ENCODE peak calls at places on chromosomes 3 and 15, in ten cellular contexts. L, T, A, H, M, R, Z, U, P and X are unnamed samples.

GRCh38 chr15:69624816-69625215 is 172.2 kb downstream of the RPLP1 start:
- DNase-seq in L (no peak), H (no peak), M (no peak), A (no peak), R (peak; percentile 63), Z (no peak), P (no peak), T (peak; percentile 24), U (no peak), X (no peak)

GRCh38 chr3:167091186-167091585 is 288.9 kb downstream of the ZBBX start:
- DNase-seq in R (no peak), P (no peak), H (peak; percentile 96), Z (no peak), M (no peak), U (no peak), T (no peak), L (peak; percentile 52), A (no peak), X (peak; percentile 51)

GRCh38 chr15:48962662-48963523 is 826 bp downstream of the SHC4 start:
- DNase-seq in L (peak; percentile 61), U (peak; percentile 61), T (no peak), P (no peak), H (peak; percentile 70), M (no peak), Z (no peak), A (peak; percentile 18), R (peak; percentile 85), X (peak; percentile 49)

GRCh38 chr15:97189152-97189551 is 771.4 kb upstream of the ARRDC4 start:
- DNase-seq in R (no peak), A (no peak), T (no peak), M (no peak), U (no peak), Z (no peak), P (peak; percentile 16), L (peak; percentile 58), H (no peak), X (no peak)

GRCh38 chr3:65479967-65480366 is 558.8 kb downstream of the MAGI1 start:
- DNase-seq in P (no peak), R (no peak), T (no peak), L (no peak), A (peak; percentile 24), H (no peak), Z (peak; percentile 37), M (no peak), U (no peak), X (no peak)

GRCh38 chr3:142595581-142595950 is 627 bp upstream of the PLS1 start:
- DNase-seq in R (no peak), Z (peak; percentile 31), M (no peak), A (peak; percentile 63), P (peak; percentile 36), U (no peak), H (peak; percentile 53), L (peak; percentile 96), T (peak; percentile 61), X (peak; percentile 59)

GRCh38 chr15:66285462-66286280 is 7.7 kb upstream of the DIS3L start:
- DNase-seq in Z (no peak), M (no peak), H (no peak), L (no peak), P (no peak), R (no peak), U (no peak), A (no peak), T (no peak), X (no peak)

GRCh38 chr3:81868597-81868996 is 107.2 kb upstream of the GBE1 start:
- DNase-seq in A (no peak), P (no peak), M (no peak), Z (no peak), L (no peak), R (no peak), U (no peak), H (no peak), T (no peak), X (no peak)

GRCh38 chr3:184262166-184262926 is 993 bp upstream of the CAMK2N2 start:
- DNase-seq in U (peak; percentile 49), Z (no peak), H (peak; percentile 69), M (no peak), R (no peak), T (no peak), L (no peak), P (no peak), A (no peak), X (peak; percentile 8)

GRCh38 chr3:47273564-47273963 is 9.0 kb downstream of the KIF9 start:
- DNase-seq in P (no peak), M (no peak), R (no peak), A (no peak), L (no peak), U (no peak), H (no peak), T (no peak), Z (no peak), X (no peak)

GRCh38 chr3:150599611-150600297 is 3.4 kb upstream of the SELENOT start:
- DNase-seq in H (no peak), A (peak; percentile 32), M (no peak), P (no peak), U (no peak), T (no peak), Z (no peak), R (no peak), L (peak; percentile 90), X (peak; percentile 97)

GRCh38 chr3:99918720-99919119 is 101.1 kb downstream of the CMSS1 start:
- DNase-seq in U (no peak), A (no peak), M (no peak), L (no peak), H (no peak), T (no peak), Z (no peak), P (no peak), R (no peak), X (no peak)

GRCh38 chr3:9548991-9549390 is 4.6 kb downstream of the LHFPL4 start:
- DNase-seq in T (no peak), U (no peak), L (no peak), M (no peak), Z (no peak), P (no peak), H (no peak), A (no peak), R (peak; percentile 0), X (no peak)

GRCh38 chr15:101463265-101463664 is 26.2 kb downstream of the PCSK6 start:
- DNase-seq in U (no peak), T (no peak), A (no peak), M (no peak), L (no peak), H (no peak), P (no peak), R (no peak), Z (no peak), X (no peak)

GRCh38 chr3:175176556-175176955 is 317.4 kb downstream of the NAALADL2 start:
- DNase-seq in Z (no peak), M (no peak), T (no peak), L (no peak), H (no peak), U (no peak), R (no peak), A (no peak), P (no peak), X (no peak)

GRCh38 chr15:25850154-25851111 is 12.7 kb downstream of the ATP10A start:
- DNase-seq in T (peak; percentile 82), M (no peak), P (peak; percentile 60), L (peak; percentile 6), H (peak; percentile 9), U (peak; percentile 67), Z (no peak), R (no peak), A (peak; percentile 92), X (peak; percentile 61)

GRCh38 chr15:62975515-62975914 is 67.0 kb upstream of the TPM1 start:
- DNase-seq in Z (no peak), L (peak; percentile 6), R (no peak), T (no peak), H (no peak), P (no peak), M (no peak), U (peak; percentile 54), A (no peak), X (no peak)

GRCh38 chr3:80993241-80993945 is 768.1 kb downstream of the GBE1 start:
- DNase-seq in Z (no peak), T (no peak), P (no peak), L (no peak), H (no peak), A (no peak), U (no peak), R (no peak), M (no peak), X (no peak)

GRCh38 chr15:49494842-49495241 is 71.8 kb downstream of the FGF7 start:
- DNase-seq in A (no peak), U (no peak), T (no peak), L (peak; percentile 27), H (no peak), P (no peak), R (no peak), M (no peak), Z (no peak), X (no peak)

GRCh38 chr15:99631256-99631655 is 65.5 kb downstream of the MEF2A start:
- DNase-seq in L (no peak), Z (no peak), M (no peak), R (no peak), A (no peak), P (no peak), U (no peak), T (no peak), H (no peak), X (no peak)

GRCh38 chr3:25511972-25512721 is 84.1 kb downstream of the RARB start:
- DNase-seq in P (no peak), T (no peak), L (no peak), U (no peak), Z (no peak), M (no peak), H (no peak), R (no peak), A (no peak), X (no peak)

GRCh38 chr15:29690765-29691475 is 131.3 kb downstream of the TJP1 start:
- DNase-seq in M (no peak), A (no peak), H (no peak), Z (no peak), P (no peak), U (no peak), L (no peak), T (no peak), R (no peak), X (no peak)

GRCh38 chr3:126480864-126481263 is 5.2 kb upstream of the ZXDC start:
- DNase-seq in P (no peak), H (no peak), Z (no peak), U (no peak), L (no peak), R (no peak), T (no peak), M (no peak), A (no peak), X (no peak)

GRCh38 chr3:130276203-130276803 is 69.2 kb upstream of the COL6A5 start:
- DNase-seq in M (peak; percentile 50), R (no peak), T (no peak), H (peak; percentile 63), P (peak; percentile 40), A (peak; percentile 69), U (peak; percentile 65), L (peak; percentile 62), Z (peak; percentile 15), X (peak; percentile 73)

GRCh38 chr3:10391391-10391790 is 70.5 kb upstream of the SEC13 start:
- DNase-seq in H (no peak), P (no peak), U (no peak), A (no peak), T (no peak), L (no peak), M (no peak), Z (no peak), R (no peak), X (peak; percentile 74)

GRCh38 chr15:31303434-31304073 is 23.1 kb upstream of the KLF13 start:
- DNase-seq in P (no peak), H (no peak), R (peak; percentile 65), L (no peak), A (peak; percentile 43), Z (no peak), U (peak; percentile 57), T (peak; percentile 45), M (no peak), X (peak; percentile 59)

GRCh38 chr3:98798820-98799219 is 35.7 kb downstream of the ST3GAL6 start:
- DNase-seq in T (no peak), P (no peak), H (no peak), Z (no peak), U (no peak), M (no peak), R (no peak), A (no peak), L (no peak), X (no peak)

GRCh38 chr15:44836094-44836493 is 99.8 kb downstream of the TRIM69 start:
- DNase-seq in T (no peak), L (no peak), A (no peak), P (no peak), U (no peak), R (no peak), H (no peak), M (no peak), Z (no peak), X (no peak)